ENCODE peak calls at places on chromosomes 16 and 17, in eight cellular contexts. F is transverse colon; R is ovary; Z is mammary epithelial cell; N is CD8-positive, alpha-beta memory T cell; Q is prostate gland; O is breast epithelium; U is naive thymus-derived CD4-positive, alpha-beta T cell. J is an unnamed sample. For H3K27me3 and H3K4me1, the result is how much of the 10 kb centered on the place peaks cover.

GRCh38 chr17:33297643-33298042 is 4.5 kb upstream of the ASIC2 start:
- DNase-seq in U (no peak), Q (no peak), N (no peak), F (no peak), O (no peak), Z (no peak), R (no peak), J (no peak)

GRCh38 chr16:79437764-79438728 is 162.5 kb downstream of the MAF start:
- DNase-seq in O (no peak), F (no peak), Z (no peak), U (no peak), Q (no peak), N (no peak), R (peak), J (peak)

GRCh38 chr17:44097110-44097810 is 26.2 kb downstream of the HDAC5 start:
- DNase-seq in U (no peak), R (no peak), Z (no peak), Q (no peak), F (no peak), N (no peak), O (no peak), J (peak)

GRCh38 chr16:14309906-14310305 is 238.8 kb downstream of the MRTFB start:
- DNase-seq in Z (peak), O (no peak), Q (no peak), N (no peak), F (no peak), U (no peak), R (no peak), J (no peak)

GRCh38 chr16:53904533-53904932 is 200.6 kb downstream of the FTO start:
- DNase-seq in Q (no peak), N (no peak), Z (no peak), U (no peak), F (no peak), R (no peak), O (no peak), J (no peak)

GRCh38 chr17:76141212-76142043 is at the start of gene FOXJ1:
- DNase-seq in U (peak), F (peak), N (peak), O (peak), R (peak), Q (peak), Z (peak), J (peak)

GRCh38 chr17:40952675-40953074 is 14.1 kb downstream of the KRT39 start:
- DNase-seq in N (no peak), O (no peak), F (no peak), R (no peak), Z (peak), U (no peak), Q (no peak), J (no peak)

GRCh38 chr16:76081936-76082335 is 195.3 kb upstream of the CNTNAP4 start:
- DNase-seq in U (no peak), N (no peak), Z (peak), O (no peak), R (no peak), F (no peak), Q (no peak), J (no peak)

GRCh38 chr17:7252176-7253043 is at the start of gene ELP5:
- DNase-seq in O (peak), R (peak), U (peak), Z (peak), Q (peak), N (peak), F (peak), J (peak)

GRCh38 chr17:59001158-59001814 is 105.4 kb downstream of the TRIM37 start:
- DNase-seq in N (peak), F (peak), Q (peak), Z (no peak), R (no peak), O (no peak), U (peak), J (peak)

GRCh38 chr16:19431636-19432340 is 14.1 kb downstream of the TMC5 start:
- DNase-seq in R (no peak), N (no peak), Z (peak), Q (no peak), U (no peak), F (peak), O (no peak), J (no peak)

GRCh38 chr16:80033783-80034468 is 433.4 kb upstream of the MAF start:
- DNase-seq in U (no peak), N (no peak), R (no peak), O (no peak), Q (no peak), Z (no peak), F (no peak), J (no peak)

GRCh38 chr17:13931111-13931526 is 138.2 kb upstream of the COX10 start:
- DNase-seq in Z (no peak), Q (peak), N (no peak), U (no peak), O (no peak), R (no peak), F (peak), J (peak)

GRCh38 chr16:61926766-61927165 is 109.5 kb downstream of the CDH8 start:
- DNase-seq in O (no peak), Z (no peak), U (no peak), R (no peak), N (no peak), F (no peak), Q (no peak), J (no peak)

GRCh38 chr17:10754109-10754508 is 24.3 kb upstream of the TMEM220 start:
- DNase-seq in F (peak), Z (no peak), Q (peak), N (no peak), U (no peak), O (no peak), R (peak), J (no peak)

GRCh38 chr16:63981639-63982038 is 1140.2 kb downstream of the CDH11 start:
- DNase-seq in Q (no peak), N (no peak), F (no peak), Z (no peak), O (no peak), R (no peak), U (no peak), J (no peak)

GRCh38 chr17:74042744-74043486 is 160.6 kb upstream of the RPL38 start:
- DNase-seq in O (peak), Q (peak), U (no peak), F (no peak), R (no peak), Z (peak), N (no peak), J (no peak)

GRCh38 chr17:40298726-40299125 is 10.3 kb upstream of the RARA start:
- DNase-seq in R (no peak), N (no peak), F (no peak), O (no peak), Z (no peak), Q (no peak), U (no peak), J (no peak)

GRCh38 chr17:41393294-41393693 is 4.1 kb downstream of the KRT31 start:
- DNase-seq in Q (no peak), N (no peak), F (no peak), O (no peak), U (no peak), Z (no peak), R (no peak), J (no peak)

GRCh38 chr16:85897384-85897783 is 1.6 kb upstream of the IRF8 start:
- DNase-seq in N (no peak), F (no peak), U (no peak), R (no peak), Z (no peak), Q (no peak), O (no peak), J (no peak)

GRCh38 chr16:16184594-16184993 is 38.7 kb downstream of the ABCC6 start:
- DNase-seq in Q (no peak), Z (no peak), F (no peak), U (no peak), R (no peak), N (no peak), O (no peak), J (no peak)

GRCh38 chr16:56414366-56414765 is 11.0 kb downstream of the AMFR start:
- DNase-seq in R (no peak), N (no peak), F (no peak), O (no peak), U (no peak), Q (no peak), Z (no peak), J (no peak)

GRCh38 chr17:5485270-5486205 is at the start of gene DERL2:
- DNase-seq in N (no peak), O (no peak), R (no peak), Z (peak), U (no peak), F (no peak), Q (peak), J (no peak)

GRCh38 chr16:9545500-9546437 is 454.3 kb downstream of the HAPSTR1 start:
- DNase-seq in Z (no peak), R (no peak), Q (no peak), N (no peak), F (no peak), U (no peak), O (no peak), J (no peak)

GRCh38 chr17:21362331-21362931 is 13.7 kb upstream of the KCNJ12 start:
- DNase-seq in R (no peak), Q (no peak), U (no peak), N (no peak), O (no peak), Z (no peak), F (no peak), J (no peak)

GRCh38 chr17:21360048-21360447 is 16.1 kb upstream of the KCNJ12 start:
- DNase-seq in U (no peak), R (no peak), F (no peak), Q (no peak), Z (no peak), N (no peak), O (no peak), J (no peak)

GRCh38 chr17:21365016-21365415 is 11.1 kb upstream of the KCNJ12 start:
- DNase-seq in N (no peak), U (no peak), F (no peak), O (no peak), Z (no peak), Q (no peak), R (no peak), J (no peak)

GRCh38 chr17:21361020-21361809 is 14.9 kb upstream of the KCNJ12 start:
- DNase-seq in Q (no peak), F (no peak), R (no peak), U (no peak), N (no peak), O (no peak), Z (no peak), J (no peak)

GRCh38 chr17:21363776-21364642 is 12.1 kb upstream of the KCNJ12 start:
- DNase-seq in U (no peak), N (no peak), O (no peak), F (no peak), Z (no peak), Q (no peak), R (no peak), J (no peak)
- H3K27me3 ChIP-seq in U (under half), N (under half), O (under half), F (under half), Z (under half), Q (under half), R (under half), J (under half)

DNA sequence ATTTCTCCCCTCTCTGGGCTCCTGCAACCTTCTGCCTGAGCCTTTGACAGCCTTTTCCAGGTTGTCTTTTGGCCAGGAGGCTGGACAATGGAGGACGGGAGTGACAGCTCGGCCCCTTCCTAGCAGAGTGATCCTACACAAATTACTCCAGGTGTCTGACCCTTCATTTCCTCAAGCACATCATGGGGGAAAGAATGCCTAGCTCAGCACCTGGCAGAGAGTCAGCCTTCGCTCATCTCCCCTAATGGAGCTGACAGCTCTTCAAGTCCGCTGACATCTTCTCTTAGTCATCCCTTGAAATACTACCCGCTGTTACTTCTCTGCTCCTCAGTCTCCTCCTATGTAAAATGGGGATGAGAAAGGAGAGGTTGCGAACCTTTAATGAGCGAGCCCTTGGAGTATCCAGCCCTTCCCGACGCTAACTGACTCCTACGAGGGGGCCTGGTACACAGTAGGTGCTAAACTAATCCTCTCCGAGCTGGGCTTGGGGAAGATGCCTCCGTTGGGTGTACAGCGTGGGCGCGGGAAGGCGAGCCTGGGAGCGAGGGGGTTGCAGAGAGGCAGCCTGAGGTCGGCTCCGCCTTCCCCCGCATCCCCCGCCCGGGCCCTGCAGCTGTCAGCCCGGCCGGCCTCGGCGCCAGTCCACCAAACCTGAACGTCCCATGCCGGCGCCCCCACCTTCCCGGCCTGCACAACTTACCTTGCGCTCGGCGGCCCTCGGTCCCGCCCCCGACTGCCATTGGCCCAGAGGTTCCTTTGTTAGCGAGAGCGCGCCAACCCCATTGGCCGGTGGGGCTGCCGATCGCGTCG is 481 bp upstream of the MPRIP start:
- DNase-seq in O (peak), U (peak), R (peak), N (peak), F (peak), Z (peak), Q (peak), J (peak)
- H3K4me1 ChIP-seq in O (under half), U (under half), R (under half), N (under half), F (under half), Z (under half), Q (under half), J (half or more)

DNA sequence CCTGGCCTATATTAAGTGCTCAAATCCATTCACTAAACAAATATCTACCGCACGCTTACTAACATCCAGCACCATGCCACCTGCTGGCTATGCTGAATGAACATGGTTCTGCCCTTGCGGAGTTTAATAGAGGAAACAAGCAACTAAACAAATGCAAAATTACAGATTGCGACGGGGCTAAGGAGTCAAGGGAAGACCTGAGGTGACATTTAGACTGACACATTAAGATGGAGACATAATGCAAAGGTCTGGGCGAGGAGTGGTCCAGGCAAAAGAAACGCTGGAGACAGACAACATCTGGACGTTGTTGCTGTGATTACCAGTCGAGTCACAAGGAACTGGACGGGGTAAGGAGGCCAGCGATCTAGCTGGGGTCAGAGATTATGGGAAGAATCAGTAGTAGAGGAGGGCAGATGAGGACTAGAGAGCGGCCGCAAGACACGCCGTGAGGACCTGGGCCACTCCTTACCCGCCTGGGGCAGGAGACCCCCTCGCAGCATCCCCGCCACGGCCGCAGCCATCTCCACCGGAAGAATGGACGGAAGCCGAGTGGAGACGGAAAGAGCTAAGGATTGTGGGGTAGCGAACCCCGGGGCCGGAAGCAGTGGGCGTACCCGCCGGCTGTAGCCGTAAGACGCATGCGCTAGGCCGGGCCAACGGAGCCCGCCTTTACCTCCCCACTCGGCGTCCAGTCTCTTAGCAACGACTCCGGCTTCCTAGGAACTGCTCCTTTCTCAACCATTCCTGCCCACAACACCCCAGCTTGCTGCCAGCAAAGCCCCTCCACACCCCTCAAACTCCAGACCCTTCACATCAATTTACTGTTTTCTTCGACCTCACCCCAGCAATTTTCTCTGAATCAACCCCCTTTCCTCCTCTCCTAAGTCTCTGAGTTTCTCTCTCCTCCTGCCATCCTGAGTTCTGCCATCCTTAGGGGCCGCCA is at the start of the genes LRRC46 and MRPL10:
- DNase-seq in Z (peak), O (peak), R (peak), N (peak), Q (peak), F (peak), U (peak), J (peak)
- H3K27ac ChIP-seq in Z (peak), O (peak), R (no peak), N (peak), Q (peak), F (peak), U (peak), J (peak)

GRCh38 chr16:82506734-82507133 is 120.0 kb upstream of the CDH13 start:
- DNase-seq in Z (no peak), Q (no peak), O (no peak), U (no peak), N (no peak), F (no peak), R (no peak), J (no peak)
- H3K27me3 ChIP-seq in Z (under half), Q (under half), O (under half), U (under half), N (under half), F (under half), R (under half), J (under half)

DNA sequence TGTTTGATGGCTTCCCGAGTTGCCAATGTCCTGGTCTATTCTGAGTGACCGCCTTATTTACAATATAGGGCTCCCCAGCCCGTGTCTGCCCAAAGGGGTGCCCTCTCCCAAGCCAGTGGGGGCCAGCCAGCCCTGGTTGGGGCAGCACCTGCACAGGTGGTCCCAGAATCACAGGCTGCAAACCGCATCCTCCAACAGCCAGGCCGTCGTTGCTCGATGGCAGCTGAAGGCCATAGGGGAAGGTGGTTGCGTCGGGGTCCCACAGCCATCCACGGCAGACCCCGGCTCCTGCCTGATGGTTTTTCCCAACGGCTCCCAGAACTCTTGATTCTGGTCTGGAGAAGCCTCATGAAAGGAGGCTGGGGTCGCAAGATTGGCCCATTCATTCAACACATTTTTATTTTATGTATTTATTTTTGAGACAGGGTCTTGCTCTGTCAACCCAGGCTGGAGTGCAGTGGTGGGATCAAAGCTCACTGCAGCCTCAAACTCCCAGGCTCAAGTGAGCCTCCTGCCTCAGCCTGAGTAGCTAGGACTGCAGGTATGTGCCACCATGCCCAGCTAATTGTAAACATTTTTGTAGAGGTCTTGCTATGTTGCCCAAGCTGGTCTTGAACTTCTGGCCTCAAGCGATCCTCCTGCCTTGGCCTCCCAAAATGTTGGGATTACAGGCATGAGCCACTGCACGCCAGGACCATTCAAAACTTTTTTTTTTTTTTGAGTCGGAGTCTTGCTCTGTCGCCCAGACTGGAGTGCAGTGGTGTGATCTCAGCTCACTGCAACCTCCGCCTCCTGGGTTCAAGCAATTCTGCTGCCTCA is 79.0 kb upstream of the TOB1 start:
- DNase-seq in F (peak), Q (no peak), U (no peak), R (no peak), N (no peak), O (no peak), Z (no peak), J (peak)
- H3K4me1 ChIP-seq in F (under half), Q (under half), U (under half), R (under half), N (under half), O (under half), Z (under half), J (under half)

GRCh38 chr16:81485225-81485624 is 40.6 kb downstream of the CMIP start:
- DNase-seq in R (no peak), Z (no peak), U (no peak), O (no peak), F (no peak), Q (no peak), N (no peak), J (no peak)

GRCh38 chr16:81483064-81483969 is 38.7 kb downstream of the CMIP start:
- DNase-seq in F (no peak), Z (no peak), N (no peak), Q (no peak), O (no peak), R (no peak), U (no peak), J (no peak)

GRCh38 chr16:81480856-81481821 is 36.5 kb downstream of the CMIP start:
- DNase-seq in R (no peak), Q (no peak), O (no peak), U (no peak), N (no peak), Z (no peak), F (peak), J (peak)

GRCh38 chr16:81483970-81484595 is 39.5 kb downstream of the CMIP start:
- DNase-seq in N (no peak), Z (no peak), Q (no peak), R (no peak), O (no peak), U (no peak), F (no peak), J (no peak)

GRCh38 chr16:81482329-81483063 is 37.9 kb downstream of the CMIP start:
- DNase-seq in Q (no peak), F (no peak), O (no peak), N (no peak), U (no peak), R (no peak), Z (no peak), J (no peak)
- H3K27ac ChIP-seq in Q (no peak), F (peak), O (no peak), N (peak), U (no peak), R (no peak), Z (no peak), J (no peak)

GRCh38 chr17:83202002-83203000 is 122.9 kb downstream of the METRNL start:
- DNase-seq in Q (peak), O (no peak), U (no peak), F (peak), N (no peak), Z (no peak), R (peak), J (peak)
- H3K27me3 ChIP-seq in Q (under half), O (under half), U (under half), F (under half), N (under half), Z (under half), R (under half), J (under half)

GRCh38 chr17:77436058-77436442 is 295.3 kb downstream of the SEC14L1 start:
- DNase-seq in N (no peak), O (no peak), Z (no peak), F (no peak), U (no peak), R (no peak), Q (no peak), J (no peak)

GRCh38 chr17:77436481-77436880 is 295.7 kb downstream of the SEC14L1 start:
- DNase-seq in U (no peak), N (no peak), R (no peak), Q (no peak), O (no peak), Z (no peak), F (no peak), J (no peak)

GRCh38 chr17:77438241-77439204 is 297.8 kb downstream of the SEC14L1 start:
- DNase-seq in Q (no peak), U (no peak), R (no peak), O (no peak), Z (no peak), F (no peak), N (no peak), J (no peak)

GRCh38 chr17:77437747-77438146 is 297.0 kb downstream of the SEC14L1 start:
- DNase-seq in R (no peak), U (no peak), Z (no peak), O (no peak), F (no peak), N (no peak), Q (no peak), J (no peak)

GRCh38 chr17:77437017-77437416 is 296.2 kb downstream of the SEC14L1 start:
- DNase-seq in Q (no peak), Z (no peak), F (peak), N (no peak), R (peak), O (no peak), U (no peak), J (no peak)
- H3K4me1 ChIP-seq in Q (under half), Z (under half), F (half or more), N (half or more), R (half or more), O (under half), U (half or more), J (half or more)

J was measured in gastrocnemius medialis.